ENCODE peak calls at places on chromosome 3, in eight cellular contexts. G is M059J; H is NCI-H2081; Q is left colon; O is A549; X is LHCN-M2; S is left ventricle myocardium superior; R is activated CD4-positive, alpha-beta T cell treated with anti-CD3 and anti-CD28 coated beads for 24 hours. W is an unnamed sample.
A peak's percentile ranks its signal among the peaks of the same experiment; 100 is the strongest.

GRCh38 chr3:196135693-196136639 is 54.1 kb upstream of the TFRC start:
- DNase-seq in G (peak; percentile 81), H (no peak), Q (no peak), O (no peak), X (peak; percentile 29), S (no peak), R (no peak), W (no peak)

GRCh38 chr3:12875857-12876451 is 34.6 kb upstream of the RPL32 start:
- DNase-seq in G (no peak), H (no peak), Q (peak; percentile 68), O (no peak), X (no peak), S (peak; percentile 76), R (no peak), W (peak; percentile 19)

GRCh38 chr3:120177151-120177550 is 82.9 kb upstream of the GSK3B start:
- DNase-seq in G (peak; percentile 99), H (no peak), Q (no peak), O (peak; percentile 65), X (peak; percentile 87), S (peak; percentile 49), R (no peak), W (peak; percentile 43)

GRCh38 chr3:161351330-161351729 is 20.0 kb downstream of the SPTSSB start:
- DNase-seq in G (no peak), H (no peak), Q (no peak), O (no peak), X (no peak), S (no peak), R (no peak), W (no peak)

GRCh38 chr3:183762304-183762703 is 63.1 kb downstream of the MAP6D1 start:
- DNase-seq in G (no peak), H (no peak), Q (no peak), O (no peak), X (no peak), S (no peak), R (no peak), W (no peak)

GRCh38 chr3:25663324-25664065 is 1.2 kb downstream of the TOP2B start:
- DNase-seq in G (peak; percentile 39), H (no peak), Q (peak; percentile 16), O (peak; percentile 22), X (peak; percentile 39), S (no peak), R (no peak), W (peak; percentile 52)

GRCh38 chr3:161559177-161559998 is 62.8 kb downstream of the OTOL1 start:
- DNase-seq in G (peak; percentile 52), H (peak; percentile 75), Q (no peak), O (peak; percentile 3), X (peak; percentile 40), S (no peak), R (no peak), W (peak; percentile 50)

GRCh38 chr3:143171141-143171651 is 51.6 kb downstream of the CHST2 start:
- DNase-seq in G (peak; percentile 82), H (no peak), Q (no peak), O (no peak), X (peak; percentile 69), S (no peak), R (no peak), W (no peak)

GRCh38 chr3:122295286-122295685 is 29.8 kb upstream of the CSTA start:
- DNase-seq in G (no peak), H (no peak), Q (no peak), O (no peak), X (no peak), S (no peak), R (no peak), W (no peak)

GRCh38 chr3:4776980-4777581 is 202.2 kb upstream of the BHLHE40 start:
- DNase-seq in G (no peak), H (no peak), Q (no peak), O (peak; percentile 16), X (peak; percentile 41), S (no peak), R (no peak), W (no peak)

GRCh38 chr3:51719413-51720025 is 12.7 kb downstream of the GRM2 start:
- DNase-seq in G (no peak), H (no peak), Q (no peak), O (no peak), X (no peak), S (no peak), R (no peak), W (no peak)

GRCh38 chr3:139102606-139103005 is 57.9 kb upstream of the PRR23C start:
- DNase-seq in G (no peak), H (no peak), Q (no peak), O (no peak), X (no peak), S (no peak), R (no peak), W (no peak)

GRCh38 chr3:108471346-108471935 is 39.0 kb downstream of the MYH15 start:
- DNase-seq in G (peak; percentile 10), H (no peak), Q (no peak), O (no peak), X (peak; percentile 48), S (no peak), R (no peak), W (no peak)

GRCh38 chr3:55515550-55516246 is 28.6 kb upstream of the WNT5A start:
- DNase-seq in G (no peak), H (no peak), Q (no peak), O (no peak), X (no peak), S (no peak), R (no peak), W (no peak)

GRCh38 chr3:33318709-33319380 is 41.6 kb downstream of the FBXL2 start:
- DNase-seq in G (no peak), H (no peak), Q (no peak), O (no peak), X (peak; percentile 31), S (no peak), R (no peak), W (no peak)

GRCh38 chr3:128336337-128337156 is 130.1 kb downstream of the DNAJB8 start:
- DNase-seq in G (no peak), H (no peak), Q (no peak), O (no peak), X (no peak), S (no peak), R (no peak), W (no peak)

GRCh38 chr3:13041113-13041776 is 32.0 kb downstream of the IQSEC1 start:
- DNase-seq in G (no peak), H (no peak), Q (no peak), O (no peak), X (no peak), S (peak; percentile 25), R (no peak), W (no peak)

GRCh38 chr3:161939919-161940693 is 443.5 kb downstream of the OTOL1 start:
- DNase-seq in G (no peak), H (no peak), Q (no peak), O (no peak), X (no peak), S (no peak), R (no peak), W (no peak)

GRCh38 chr3:139378587-139378986 is 10.9 kb downstream of the COPB2 start:
- DNase-seq in G (peak; percentile 11), H (peak; percentile 67), Q (no peak), O (no peak), X (peak; percentile 9), S (no peak), R (no peak), W (no peak)

GRCh38 chr3:173584834-173585831 is 187.6 kb downstream of the NLGN1 start:
- DNase-seq in G (peak; percentile 85), H (peak; percentile 81), Q (peak; percentile 4), O (no peak), X (peak; percentile 5), S (peak; percentile 50), R (no peak), W (peak; percentile 64)

GRCh38 chr3:23987376-23987775 is 42.3 kb downstream of the NR1D2 start:
- DNase-seq in G (no peak), H (no peak), Q (no peak), O (no peak), X (no peak), S (no peak), R (no peak), W (no peak)

GRCh38 chr3:182248349-182248880 is 536.7 kb downstream of the SOX2 start:
- DNase-seq in G (peak; percentile 32), H (no peak), Q (peak; percentile 5), O (no peak), X (peak; percentile 22), S (no peak), R (no peak), W (peak; percentile 14)

GRCh38 chr3:124117486-124117885 is 125.6 kb upstream of the ROPN1 start:
- DNase-seq in G (peak; percentile 79), H (no peak), Q (no peak), O (no peak), X (no peak), S (no peak), R (no peak), W (peak; percentile 16)

GRCh38 chr3:99023590-99024192 is 122.2 kb upstream of the DCBLD2 start:
- DNase-seq in G (peak; percentile 60), H (no peak), Q (no peak), O (peak; percentile 23), X (peak; percentile 53), S (no peak), R (no peak), W (peak; percentile 7)

GRCh38 chr3:10599444-10599843 is 94.1 kb upstream of the ATP2B2 start:
- DNase-seq in G (no peak), H (no peak), Q (no peak), O (no peak), X (no peak), S (no peak), R (no peak), W (no peak)

GRCh38 chr3:176562381-176562780 is 634.9 kb downstream of the TBL1XR1 start:
- DNase-seq in G (no peak), H (peak; percentile 3), Q (no peak), O (no peak), X (no peak), S (no peak), R (no peak), W (no peak)

GRCh38 chr3:142489572-142490323 is 41.9 kb upstream of the XRN1 start:
- DNase-seq in G (peak; percentile 75), H (no peak), Q (no peak), O (no peak), X (no peak), S (no peak), R (no peak), W (no peak)

GRCh38 chr3:97959863-97960262 is 12.4 kb downstream of the RIOX2 start:
- DNase-seq in G (no peak), H (no peak), Q (no peak), O (no peak), X (no peak), S (no peak), R (no peak), W (no peak)

GRCh38 chr3:185335799-185336198 is 27.1 kb upstream of the MAP3K13 start:
- DNase-seq in G (peak; percentile 90), H (no peak), Q (no peak), O (peak; percentile 54), X (peak; percentile 77), S (no peak), R (no peak), W (peak; percentile 64)

GRCh38 chr3:123668906-123669305 is 84.1 kb upstream of the HACD2 start:
- DNase-seq in G (no peak), H (no peak), Q (no peak), O (no peak), X (no peak), S (no peak), R (no peak), W (no peak)

W was measured in Calu3.